ENCODE peak calls at places on chromosomes 11 and 22, in nine cellular contexts. K, Y, I, L, N, Q, B, E and S are unnamed samples.
A peak's percentile ranks its signal among the peaks of the same experiment; 100 is the strongest.

GRCh38 chr11:114399490-114399889 is 821 bp downstream of the C11orf71 start:
- DNase-seq in L (no peak), B (no peak), I (no peak), K (no peak), Q (no peak), E (no peak), N (no peak), Y (no peak), S (no peak)

GRCh38 chr11:44946268-44946667 is 4.4 kb downstream of the TP53I11 start:
- DNase-seq in L (no peak), I (no peak), K (no peak), B (no peak), N (peak; percentile 93), Q (no peak), E (no peak), Y (no peak), S (no peak)

GRCh38 chr11:110467556-110467955 is 37.8 kb downstream of the FDX1 start:
- DNase-seq in B (no peak), Y (no peak), L (no peak), Q (no peak), E (no peak), K (no peak), I (no peak), N (no peak), S (no peak)

GRCh38 chr22:48740731-48741405 is 1086.8 kb downstream of the BRD1 start:
- DNase-seq in K (no peak), L (no peak), E (no peak), I (no peak), Q (no peak), B (no peak), Y (peak; percentile 14), N (peak; percentile 68), S (no peak)

GRCh38 chr11:2860636-2861035 is 24.9 kb downstream of the CDKN1C start:
- DNase-seq in B (no peak), I (peak; percentile 45), N (no peak), Q (peak; percentile 17), K (no peak), L (no peak), E (no peak), Y (no peak), S (no peak)

GRCh38 chr11:60925685-60926267 is 1.5 kb downstream of the TMEM132A start:
- DNase-seq in Q (no peak), E (no peak), I (no peak), Y (no peak), L (no peak), K (no peak), N (no peak), B (no peak), S (no peak)

GRCh38 chr11:113906038-113906437 is 1.4 kb downstream of the HTR3B start:
- DNase-seq in B (no peak), I (no peak), N (peak; percentile 34), Y (peak; percentile 33), Q (peak; percentile 9), K (no peak), L (no peak), E (no peak), S (peak; percentile 45)

GRCh38 chr22:30038219-30038618 is 42.0 kb upstream of the HORMAD2 start:
- DNase-seq in L (no peak), Q (peak; percentile 62), B (no peak), I (peak; percentile 66), E (no peak), K (no peak), N (no peak), Y (no peak), S (peak; percentile 65)

GRCh38 chr11:135073870-135074269 is 661.8 kb upstream of the B3GAT1 start:
- DNase-seq in I (no peak), Y (no peak), Q (no peak), E (peak; percentile 56), K (no peak), N (no peak), B (no peak), L (no peak), S (no peak)

GRCh38 chr11:135069884-135070283 is 657.8 kb upstream of the B3GAT1 start:
- DNase-seq in E (peak; percentile 46), L (no peak), Q (no peak), K (no peak), B (no peak), N (no peak), Y (no peak), I (peak; percentile 89), S (no peak)

GRCh38 chr11:135073444-135073843 is 661.4 kb upstream of the B3GAT1 start:
- DNase-seq in Q (no peak), L (no peak), K (no peak), E (no peak), B (no peak), Y (no peak), N (no peak), I (no peak), S (no peak)

GRCh38 chr11:135074397-135074998 is 662.5 kb upstream of the B3GAT1 start:
- DNase-seq in B (no peak), Y (no peak), E (no peak), I (no peak), K (no peak), L (no peak), Q (no peak), N (no peak), S (no peak)

DNA sequence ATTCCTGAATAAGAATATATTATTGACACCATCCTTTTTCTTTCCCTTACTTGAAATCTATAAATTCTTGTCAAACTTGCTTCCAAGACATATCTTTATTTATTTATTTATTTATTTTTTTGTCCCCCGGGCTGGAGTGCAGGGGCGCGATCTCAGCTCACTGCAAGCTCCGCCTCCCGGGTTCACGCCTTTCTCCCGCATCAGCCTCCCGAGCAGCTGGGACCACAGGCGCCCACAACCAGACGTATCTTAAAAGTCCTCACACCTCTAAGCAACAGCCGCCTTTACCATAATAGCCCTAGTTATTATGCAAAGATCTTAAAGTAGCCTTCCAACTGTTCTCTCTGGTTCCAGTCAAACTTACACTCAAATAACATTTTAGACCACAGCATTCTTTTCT is 657.0 kb upstream of the B3GAT1 start:
- DNase-seq in E (no peak), Y (no peak), K (no peak), I (no peak), Q (no peak), N (no peak), L (no peak), B (no peak), S (no peak)
- H3K4me3 ChIP-seq in E (no peak overlapping the region), Y (no peak overlapping the region), K (no peak overlapping the region), I (no peak overlapping the region), Q (no peak overlapping the region), N (no peak overlapping the region), L (no peak overlapping the region), B (no peak overlapping the region), S (no peak overlapping the region)

GRCh38 chr11:1307998-1308744 is 1.3 kb downstream of the TOLLIP start:
- DNase-seq in E (no peak), Y (no peak), N (no peak), B (no peak), L (no peak), I (no peak), K (no peak), Q (peak; percentile 14), S (no peak)

GRCh38 chr11:1308745-1309497 is 511 bp downstream of the TOLLIP start:
- DNase-seq in K (no peak), Q (no peak), B (no peak), N (peak; percentile 80), Y (no peak), E (no peak), I (no peak), L (no peak), S (no peak)

GRCh38 chr11:1309498-1310314 is at the start of gene TOLLIP:
- DNase-seq in B (peak; percentile 96), I (peak; percentile 95), E (peak; percentile 99), K (peak; percentile 98), N (peak; percentile 97), L (peak; percentile 99), Q (peak; percentile 89), Y (peak; percentile 95), S (peak; percentile 66)

GRCh38 chr11:1310315-1310687 is 869 bp upstream of the TOLLIP start:
- DNase-seq in B (no peak), N (peak; percentile 66), L (no peak), E (no peak), I (no peak), Y (no peak), Q (peak; percentile 9), K (no peak), S (no peak)

DNA sequence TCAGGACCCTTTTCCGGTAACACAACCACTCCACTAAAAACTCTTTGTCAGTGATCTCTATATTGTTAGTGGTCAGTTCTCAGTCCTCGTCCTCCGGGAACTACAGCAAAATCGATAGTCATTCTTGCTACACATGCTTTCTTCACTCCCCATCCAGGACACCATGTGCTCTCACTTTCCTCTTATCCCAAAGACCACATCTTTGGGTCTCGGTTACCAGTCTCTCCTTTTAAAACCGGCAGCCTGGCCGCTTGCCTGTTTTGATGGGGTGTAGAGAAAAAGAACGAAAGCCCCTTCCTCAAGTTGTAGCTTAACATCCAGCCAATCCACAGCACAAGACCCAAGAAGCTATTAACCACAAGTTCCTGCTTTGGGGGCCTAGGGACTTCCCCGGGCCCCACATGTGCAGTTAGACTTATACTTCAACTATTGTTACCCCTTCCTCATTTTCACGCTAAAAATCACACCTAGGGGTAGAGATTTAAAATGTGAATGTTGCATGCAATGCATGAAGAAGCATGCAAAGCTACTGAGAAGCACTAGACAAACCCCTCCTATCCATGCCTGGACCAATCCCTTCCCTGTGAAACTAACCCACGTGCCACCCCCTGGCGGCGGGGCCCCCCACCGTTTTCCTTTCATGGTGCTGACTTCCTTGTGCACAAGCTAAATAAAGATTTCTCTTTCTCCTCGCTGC is 1.5 kb upstream of the TOLLIP start:
- DNase-seq in N (peak; percentile 69), I (no peak), Q (no peak), L (peak; percentile 39), K (no peak), E (no peak), B (no peak), Y (no peak), S (no peak)
- H3K4me3 ChIP-seq in N (peak overlapping the region; percentile 99), I (no peak overlapping the region), Q (no peak overlapping the region), L (peak overlapping the region; percentile 76), K (peak overlapping the region; percentile 100), E (peak overlapping the region; percentile 89), B (no peak overlapping the region), Y (no peak overlapping the region), S (peak overlapping the region; percentile 84)

GRCh38 chr22:38454361-38455062 is 487 bp downstream of the KCNJ4 start:
- DNase-seq in I (no peak), L (peak; percentile 22), Y (no peak), B (no peak), N (no peak), Q (no peak), K (no peak), E (no peak), S (no peak)

GRCh38 chr22:38456272-38456837 is 1.4 kb upstream of the KCNJ4 start:
- DNase-seq in N (no peak), B (no peak), L (no peak), Y (no peak), Q (no peak), I (no peak), K (no peak), E (no peak), S (no peak)

GRCh38 chr22:38455063-38455529 is at the start of gene KCNJ4:
- DNase-seq in Q (no peak), K (no peak), N (no peak), L (no peak), Y (no peak), B (no peak), I (no peak), E (no peak), S (no peak)

GRCh38 chr22:38456841-38457699 is 2.1 kb upstream of the KCNJ4 start:
- DNase-seq in I (no peak), N (no peak), K (no peak), E (no peak), L (no peak), Y (no peak), Q (no peak), B (no peak), S (no peak)

GRCh38 chr22:38455530-38456271 is 702 bp upstream of the KCNJ4 start:
- DNase-seq in K (no peak), E (no peak), B (no peak), I (no peak), Q (no peak), Y (no peak), L (no peak), N (no peak), S (peak; percentile 42)
- H3K4me3 ChIP-seq in K (peak overlapping the region; percentile 66), E (peak overlapping the region; percentile 21), B (no peak overlapping the region), I (peak overlapping the region; percentile 66), Q (no peak overlapping the region), Y (no peak overlapping the region), L (no peak overlapping the region), N (peak overlapping the region; percentile 53), S (peak overlapping the region; percentile 58)

DNA sequence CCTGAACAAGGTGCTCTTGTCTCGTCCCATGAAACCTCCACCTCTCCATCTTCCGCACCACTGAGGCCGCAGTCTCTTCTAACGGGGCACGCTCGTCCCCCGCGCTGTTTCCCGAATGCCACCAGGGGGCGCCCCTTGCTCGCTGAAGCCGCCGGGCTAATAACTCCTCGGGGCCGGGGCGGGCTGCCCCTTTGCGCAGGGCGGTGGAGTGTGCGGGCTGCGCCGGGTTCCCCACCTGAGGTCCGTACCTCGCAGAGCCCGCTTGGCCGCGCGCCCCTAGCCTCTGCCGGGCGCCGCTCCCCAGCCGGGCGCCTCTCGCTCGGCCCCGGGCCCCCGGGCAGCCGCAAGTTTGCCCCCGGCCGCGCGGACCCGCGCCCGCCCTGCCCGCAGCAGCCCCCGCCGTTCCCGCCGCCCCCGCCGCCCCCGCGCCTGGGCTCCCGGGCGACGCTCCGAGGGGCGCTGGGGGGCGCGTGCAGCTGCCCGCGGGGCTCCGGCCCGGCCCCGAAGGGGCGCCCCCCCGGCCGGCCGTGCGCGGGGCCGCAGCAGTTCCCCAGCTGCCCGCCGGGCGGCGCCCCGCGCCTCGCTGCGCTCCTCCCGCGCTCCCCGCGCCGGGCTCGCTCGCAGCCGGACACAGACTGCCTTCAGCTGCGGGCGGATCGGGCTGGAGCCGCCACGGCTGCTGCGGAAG is at the start of gene GRIK4:
- DNase-seq in L (peak; percentile 59), B (peak; percentile 81), N (peak; percentile 90), E (peak; percentile 89), I (peak; percentile 68), Y (peak; percentile 76), K (no peak), Q (peak; percentile 72), S (peak; percentile 74)
- H3K4me3 ChIP-seq in L (no peak within 1 kb of the TSS), B (peak within 1 kb of the TSS; percentile 7), N (peak within 1 kb of the TSS; percentile 55), E (peak within 1 kb of the TSS; percentile 38), I (peak within 1 kb of the TSS; percentile 66), Y (no peak within 1 kb of the TSS), K (peak within 1 kb of the TSS; percentile 73), Q (peak within 1 kb of the TSS; percentile 23), S (peak within 1 kb of the TSS; percentile 44)